ENCODE peak calls at places on chromosomes 2 and 18, in six cellular contexts. D is colonic mucosa; X is foreskin fibroblast; J is thoracic aorta; B is fibroblast of pulmonary artery; A is CD8-positive, alpha-beta T cell. N is an unnamed sample.

GRCh38 chr18:74342416-74343043 is 26.9 kb downstream of the C18orf63 start:
- DNase-seq in D (peak; percentile 53), A (no peak), J (no peak), B (peak; percentile 89), X (peak; percentile 37), N (no peak)

GRCh38 chr2:43107679-43108078 is 118.7 kb downstream of the ZFP36L2 start:
- DNase-seq in J (no peak), B (no peak), A (no peak), X (no peak), D (no peak), N (no peak)

GRCh38 chr2:26692814-26693286 is 328 bp downstream of the KCNK3 start:
- DNase-seq in J (no peak), D (no peak), X (peak; percentile 28), B (peak; percentile 44), A (no peak), N (no peak)

GRCh38 chr2:101986804-101987740 is 4.7 kb upstream of the IL1R2 start:
- DNase-seq in A (no peak), X (no peak), D (peak; percentile 88), J (no peak), B (peak; percentile 39), N (no peak)

GRCh38 chr2:28544915-28545589 is 49.2 kb downstream of the PLB1 start:
- DNase-seq in X (no peak), B (no peak), D (peak; percentile 79), A (no peak), J (no peak), N (no peak)

GRCh38 chr18:49251451-49251850 is 209.0 kb downstream of the DYM start:
- DNase-seq in B (no peak), J (no peak), D (no peak), A (no peak), X (no peak), N (no peak)

GRCh38 chr2:54459037-54459441 is 2.9 kb downstream of the SPTBN1 start:
- DNase-seq in A (no peak), X (peak; percentile 63), D (no peak), J (no peak), B (peak; percentile 73), N (no peak)

GRCh38 chr2:44744961-44745360 is 196.5 kb upstream of the SIX3 start:
- DNase-seq in J (no peak), D (no peak), B (no peak), X (no peak), A (no peak), N (no peak)

GRCh38 chr2:152186257-152186656 is 10.7 kb upstream of the STAM2 start:
- DNase-seq in A (no peak), D (no peak), J (no peak), X (no peak), B (no peak), N (no peak)

GRCh38 chr2:227378371-227378782 is 729 bp downstream of the TM4SF20 start:
- DNase-seq in B (no peak), J (no peak), A (no peak), X (no peak), D (no peak), N (no peak)

GRCh38 chr2:114167799-114168198 is 274.6 kb upstream of the DPP10 start:
- DNase-seq in X (no peak), B (no peak), A (no peak), D (no peak), J (no peak), N (no peak)

GRCh38 chr2:88172882-88173281 is 2.7 kb downstream of the THNSL2 start:
- DNase-seq in B (no peak), A (no peak), J (no peak), D (no peak), X (no peak), N (no peak)

GRCh38 chr18:7414459-7414858 is 152.7 kb upstream of the PTPRM start:
- DNase-seq in B (peak; percentile 26), A (no peak), D (no peak), J (no peak), X (no peak), N (no peak)

GRCh38 chr2:217105733-217106649 is 246.1 kb upstream of the TNP1 start:
- DNase-seq in A (no peak), D (no peak), J (peak; percentile 58), X (peak; percentile 96), B (peak; percentile 90), N (no peak)

GRCh38 chr2:100639588-100640195 is 76.9 kb downstream of the PDCL3 start:
- DNase-seq in D (no peak), X (no peak), J (no peak), A (no peak), B (no peak), N (no peak)
- TF ChIP-seq CTCF in D (no peak), X (no peak), J (no peak), A (no peak), B (no peak), N (no peak)

GRCh38 chr2:145066151-145066661 is 546.3 kb upstream of the ZEB2 start:
- DNase-seq in D (no peak), B (peak; percentile 48), A (no peak), X (no peak), J (no peak), N (no peak)
- H3K4me3 ChIP-seq in D (no peak overlapping the region), B (no peak overlapping the region), A (no peak overlapping the region), X (no peak overlapping the region), J (peak overlapping the region; percentile 33), N (no peak overlapping the region)

GRCh38 chr2:96756788-96757476 is 3.8 kb upstream of the CNNM4 start:
- DNase-seq in B (no peak), X (no peak), J (no peak), D (no peak), A (no peak), N (no peak)
- TF ChIP-seq CTCF in B (no peak), X (no peak), J (no peak), D (no peak), A (no peak), N (no peak)

GRCh38 chr2:73893764-73894474 is 1.1 kb downstream of the ACTG2 start:
- DNase-seq in X (no peak), B (no peak), A (no peak), D (no peak), J (no peak), N (no peak)

GRCh38 chr2:73894877-73895276 is 2.1 kb downstream of the ACTG2 start:
- DNase-seq in A (no peak), X (no peak), B (no peak), J (no peak), D (no peak), N (no peak)

GRCh38 chr2:73891276-73891901 is 1.4 kb upstream of the ACTG2 start:
- DNase-seq in A (no peak), J (no peak), B (no peak), X (no peak), D (no peak), N (no peak)

GRCh38 chr2:73894475-73894850 is 1.7 kb downstream of the ACTG2 start:
- DNase-seq in B (no peak), X (no peak), J (no peak), D (no peak), A (no peak), N (no peak)

GRCh38 chr2:73892631-73893329 is at the start of gene ACTG2:
- DNase-seq in X (no peak), B (no peak), J (no peak), D (no peak), A (no peak), N (no peak)
- H3K4me3 ChIP-seq in X (no peak within 1 kb of the TSS), B (no peak within 1 kb of the TSS), J (peak within 1 kb of the TSS; percentile 76), D (peak within 1 kb of the TSS; percentile 28), A (no peak within 1 kb of the TSS), N (peak within 1 kb of the TSS; percentile 44)

GRCh38 chr2:231487197-231487596 is 22.9 kb upstream of the NCL start:
- DNase-seq in A (no peak), D (no peak), B (no peak), J (no peak), X (no peak), N (no peak)

GRCh38 chr2:231490801-231491200 is 26.5 kb upstream of the NCL start:
- DNase-seq in B (no peak), D (no peak), X (no peak), A (no peak), J (no peak), N (no peak)

GRCh38 chr2:231494669-231495068 is 30.4 kb upstream of the NCL start:
- DNase-seq in J (no peak), B (no peak), D (no peak), X (no peak), A (no peak), N (no peak)

GRCh38 chr2:231488331-231488730 is 24.0 kb upstream of the NCL start:
- DNase-seq in D (no peak), B (no peak), X (no peak), A (no peak), J (no peak), N (no peak)

DNA sequence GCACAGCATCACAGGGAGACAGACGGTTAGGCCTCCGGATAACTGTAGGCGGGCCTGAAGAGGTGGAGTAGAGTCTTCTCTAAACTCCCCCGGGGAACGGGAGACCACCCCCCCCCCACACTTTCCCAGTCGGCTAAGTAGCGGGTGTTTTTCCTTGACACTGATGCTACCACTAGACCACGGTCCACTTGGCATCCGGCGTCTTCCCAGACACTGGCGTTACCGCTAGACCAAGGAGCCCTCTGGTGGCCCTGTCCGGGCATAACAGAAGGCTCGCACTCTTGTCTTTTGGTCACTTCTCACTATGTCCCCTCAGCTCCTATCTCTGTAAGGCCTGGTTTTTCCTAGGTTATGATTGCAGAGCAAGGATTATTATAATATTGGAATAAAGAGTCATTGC is 25.7 kb upstream of the NCL start:
- DNase-seq in A (no peak), D (no peak), J (no peak), X (no peak), B (no peak), N (no peak)
- TF ChIP-seq CTCF in A (no peak), D (no peak), J (no peak), X (peak; percentile 28), B (peak; percentile 20), N (no peak)

DNA sequence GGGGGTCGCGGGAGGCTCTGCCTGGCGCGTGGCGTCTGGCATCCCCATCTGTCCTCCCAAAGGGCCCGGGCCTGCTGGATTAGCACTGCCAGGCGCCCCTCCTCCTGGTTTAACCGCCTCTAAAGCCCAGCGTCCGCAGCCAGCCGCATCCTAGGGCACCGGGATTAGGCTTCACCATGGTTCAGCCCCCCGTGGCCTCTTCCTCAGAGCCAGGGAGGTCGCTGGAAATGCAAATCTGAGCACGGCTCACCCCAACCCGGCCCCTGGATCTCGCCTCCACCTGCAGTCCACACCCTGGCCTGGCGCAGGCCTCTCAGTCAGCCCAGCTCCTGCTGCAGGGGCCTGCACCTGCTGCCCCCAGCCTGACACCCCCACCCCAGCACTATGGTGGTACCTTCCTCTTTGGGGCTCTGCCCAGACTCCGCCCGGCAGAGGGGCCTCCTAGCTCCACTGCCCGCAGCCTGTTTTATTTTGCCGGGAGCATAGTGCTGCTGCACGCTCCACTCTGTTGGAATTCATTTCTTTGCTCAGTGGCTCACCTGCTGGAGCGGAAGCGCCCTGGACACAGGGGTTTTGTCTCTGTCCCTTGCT is 13.2 kb downstream of the PRELID3A start:
- DNase-seq in B (no peak), J (no peak), D (no peak), A (no peak), X (no peak), N (no peak)
- H3K4me3 ChIP-seq in B (no peak overlapping the region), J (peak overlapping the region; percentile 85), D (peak overlapping the region; percentile 62), A (no peak overlapping the region), X (peak overlapping the region; percentile 14), N (peak overlapping the region; percentile 69)